ENCODE peak calls at places on chromosomes 16 and 17, in five cellular contexts. One of them, this sample, is unnamed.

GRCh38 chr16:7755347-7755746 is 422.7 kb downstream of the RBFOX1 start:
- DNase-seq in GM12864: no peak
- DNase-seq in NCI-H2081: no peak
- DNase-seq in tibial nerve: no peak
- DNase-seq in HEK293T: no peak
- DNase-seq in this sample: no peak

GRCh38 chr16:73060216-73060615 is 12.3 kb upstream of the ZFHX3 start:
- DNase-seq in NCI-H2081: no peak
- DNase-seq in GM12864: no peak
- DNase-seq in tibial nerve: no peak
- DNase-seq in HEK293T: no peak
- DNase-seq in this sample: no peak

GRCh38 chr16:4957720-4958509 is at the start of gene SEC14L5:
- DNase-seq in HEK293T: peak; percentile 99
- DNase-seq in tibial nerve: peak; percentile 99
- DNase-seq in NCI-H2081: peak; percentile 98
- DNase-seq in GM12864: peak; percentile 89
- DNase-seq in this sample: peak; percentile 95

GRCh38 chr17:42675984-42676423 is 790 bp downstream of the PLEKHH3 start:
- DNase-seq in HEK293T: peak; percentile 45
- DNase-seq in NCI-H2081: peak; percentile 65
- DNase-seq in tibial nerve: no peak
- DNase-seq in GM12864: no peak
- DNase-seq in this sample: peak; percentile 65

GRCh38 chr16:57186630-57187507 is 740 bp downstream of the RSPRY1 start:
- DNase-seq in tibial nerve: no peak
- DNase-seq in NCI-H2081: peak; percentile 1
- DNase-seq in HEK293T: peak; percentile 17
- DNase-seq in GM12864: no peak
- DNase-seq in this sample: peak; percentile 52

GRCh38 chr16:23572394-23572793 is 14.9 kb downstream of the UBFD1 start:
- DNase-seq in HEK293T: no peak
- DNase-seq in NCI-H2081: no peak
- DNase-seq in tibial nerve: no peak
- DNase-seq in GM12864: no peak
- DNase-seq in this sample: no peak

GRCh38 chr17:2151634-2152033 is 96.7 kb downstream of the HIC1 start:
- DNase-seq in tibial nerve: no peak
- DNase-seq in GM12864: no peak
- DNase-seq in NCI-H2081: no peak
- DNase-seq in HEK293T: no peak
- DNase-seq in this sample: peak; percentile 75

GRCh38 chr17:27834571-27834970 is 34.2 kb upstream of the NOS2 start:
- DNase-seq in GM12864: no peak
- DNase-seq in NCI-H2081: no peak
- DNase-seq in tibial nerve: no peak
- DNase-seq in HEK293T: no peak
- DNase-seq in this sample: peak; percentile 91

GRCh38 chr17:42411321-42411820 is 11.7 kb downstream of the CAVIN1 start:
- DNase-seq in tibial nerve: no peak
- DNase-seq in HEK293T: no peak
- DNase-seq in NCI-H2081: no peak
- DNase-seq in GM12864: no peak
- DNase-seq in this sample: no peak

GRCh38 chr17:64418506-64419339 is 28.1 kb upstream of the PECAM1 start:
- DNase-seq in tibial nerve: no peak
- DNase-seq in NCI-H2081: peak; percentile 51
- DNase-seq in HEK293T: peak; percentile 66
- DNase-seq in GM12864: no peak
- DNase-seq in this sample: peak; percentile 85

GRCh38 chr17:16945141-16945493 is 26.8 kb downstream of the TNFRSF13B start:
- DNase-seq in HEK293T: no peak
- DNase-seq in tibial nerve: no peak
- DNase-seq in NCI-H2081: no peak
- DNase-seq in GM12864: no peak
- DNase-seq in this sample: no peak

This sample was measured in trophoblast cell.